ENCODE peak calls at places on chromosomes 1 and 21, in eight cellular contexts. A is left ventricle myocardium inferior; D is SJSA1; F is CD8-positive, alpha-beta memory T cell; X is naive thymus-derived CD4-positive, alpha-beta T cell; R is psoas muscle; U is H9; O is fibroblast of lung. K is an unnamed sample. For H3K27me3, the result is how much of the 10 kb centered on the place peaks cover.

GRCh38 chr21:28714795-28715464 is 277.7 kb downstream of the LTN1 start:
- DNase-seq in A (no peak), D (no peak), F (no peak), X (no peak), R (no peak), U (no peak), O (peak), K (no peak)

GRCh38 chr1:206709322-206709721 is 24.6 kb downstream of the MAPKAPK2 start:
- DNase-seq in A (no peak), D (no peak), F (no peak), X (no peak), R (no peak), U (no peak), O (no peak), K (no peak)

GRCh38 chr21:45945066-45945867 is 36.3 kb upstream of the COL6A1 start:
- DNase-seq in A (no peak), D (no peak), F (no peak), X (no peak), R (no peak), U (no peak), O (no peak), K (no peak)

GRCh38 chr1:182984621-182985020 is 31.7 kb upstream of the SHCBP1L start:
- DNase-seq in A (no peak), D (no peak), F (no peak), X (no peak), R (no peak), U (no peak), O (no peak), K (no peak)

GRCh38 chr1:94527447-94528031 is 14.0 kb downstream of the F3 start:
- DNase-seq in A (no peak), D (no peak), F (no peak), X (no peak), R (no peak), U (no peak), O (no peak), K (no peak)

GRCh38 chr1:103529746-103530145 is 4.2 kb downstream of the RNPC3 start:
- DNase-seq in A (no peak), D (no peak), F (no peak), X (no peak), R (peak), U (no peak), O (no peak), K (no peak)

GRCh38 chr1:158930504-158930903 is 848 bp upstream of the PYHIN1 start:
- DNase-seq in A (no peak), D (no peak), F (peak), X (no peak), R (no peak), U (no peak), O (no peak), K (no peak)

GRCh38 chr1:44949286-44949685 is 37.1 kb downstream of the EIF2B3 start:
- DNase-seq in A (no peak), D (no peak), F (no peak), X (no peak), R (no peak), U (no peak), O (no peak), K (no peak)

GRCh38 chr1:74388855-74389254 is 123.6 kb downstream of the LRRC53 start:
- DNase-seq in A (no peak), D (no peak), F (no peak), X (no peak), R (no peak), U (no peak), O (no peak), K (no peak)

GRCh38 chr21:37582613-37583012 is 216.0 kb downstream of the DYRK1A start:
- DNase-seq in A (no peak), D (peak), F (no peak), X (no peak), R (no peak), U (no peak), O (peak), K (no peak)

GRCh38 chr21:42768324-42769121 is 110.8 kb downstream of the WDR4 start:
- DNase-seq in A (no peak), D (no peak), F (no peak), X (no peak), R (no peak), U (no peak), O (no peak), K (no peak)

GRCh38 chr21:19120591-19120990 is 717.0 kb upstream of the TMPRSS15 start:
- DNase-seq in A (no peak), D (no peak), F (no peak), X (no peak), R (no peak), U (peak), O (no peak), K (no peak)

GRCh38 chr1:18575620-18576019 is 55.0 kb upstream of the PAX7 start:
- DNase-seq in A (peak), D (no peak), F (no peak), X (no peak), R (no peak), U (peak), O (no peak), K (no peak)

GRCh38 chr21:27480841-27481261 is 514.0 kb upstream of the ADAMTS5 start:
- DNase-seq in A (no peak), D (no peak), F (no peak), X (no peak), R (no peak), U (no peak), O (no peak), K (no peak)

GRCh38 chr1:153842006-153842471 is 66.8 kb downstream of the SLC27A3 start:
- DNase-seq in A (no peak), D (no peak), F (no peak), X (no peak), R (no peak), U (no peak), O (no peak), K (no peak)

GRCh38 chr1:238558156-238558555 is 667.4 kb upstream of the ZP4 start:
- DNase-seq in A (no peak), D (peak), F (no peak), X (no peak), R (no peak), U (no peak), O (peak), K (no peak)

GRCh38 chr1:114320586-114320985 is 166.9 kb upstream of the SYT6 start:
- DNase-seq in A (no peak), D (peak), F (no peak), X (no peak), R (no peak), U (no peak), O (peak), K (no peak)

GRCh38 chr1:67897270-67897949 is 64.1 kb upstream of the GNG12 start:
- DNase-seq in A (no peak), D (no peak), F (no peak), X (no peak), R (no peak), U (no peak), O (peak), K (no peak)

GRCh38 chr1:189429610-189430009 is 1048.1 kb downstream of the BRINP3 start:
- DNase-seq in A (no peak), D (no peak), F (no peak), X (no peak), R (no peak), U (peak), O (peak), K (no peak)

GRCh38 chr1:83508485-83509151 is 490.3 kb downstream of the TTLL7 start:
- DNase-seq in A (no peak), D (peak), F (peak), X (peak), R (no peak), U (no peak), O (peak), K (peak)

GRCh38 chr1:207115269-207115668 is 11.2 kb downstream of the C4BPA start:
- DNase-seq in A (no peak), D (no peak), F (no peak), X (no peak), R (no peak), U (no peak), O (no peak), K (no peak)

GRCh38 chr21:46661211-46661625 is 25.7 kb downstream of the PRMT2 start:
- DNase-seq in A (peak), D (peak), F (peak), X (peak), R (peak), U (peak), O (peak), K (no peak)

GRCh38 chr1:13700521-13701273 is 709 bp downstream of the PRDM2 start:
- DNase-seq in A (peak), D (peak), F (peak), X (peak), R (peak), U (peak), O (peak), K (peak)

GRCh38 chr1:109274533-109275476 is 8.1 kb downstream of the PSRC1 start:
- DNase-seq in A (peak), D (peak), F (no peak), X (no peak), R (peak), U (no peak), O (peak), K (no peak)

GRCh38 chr21:36436829-36437744 is 42.8 kb downstream of the CLDN14 start:
- DNase-seq in A (no peak), D (no peak), F (no peak), X (no peak), R (no peak), U (no peak), O (no peak), K (no peak)

GRCh38 chr1:229093546-229094336 is 177.2 kb upstream of the RAB4A start:
- DNase-seq in A (no peak), D (no peak), F (no peak), X (no peak), R (no peak), U (peak), O (no peak), K (no peak)

GRCh38 chr1:175788586-175789252 is 45.3 kb upstream of the TNR start:
- DNase-seq in A (no peak), D (no peak), F (no peak), X (no peak), R (no peak), U (no peak), O (no peak), K (no peak)

GRCh38 chr1:160739098-160739511 is at the start of gene SLAMF7:
- DNase-seq in A (no peak), D (no peak), F (peak), X (no peak), R (no peak), U (no peak), O (no peak), K (no peak)

GRCh38 chr1:182392045-182393028 is 747 bp upstream of the GLUL start:
- DNase-seq in A (peak), D (peak), F (peak), X (no peak), R (no peak), U (no peak), O (peak), K (no peak)

GRCh38 chr1:84300501-84300900 is 1.0 kb upstream of the SAMD13 start:
- DNase-seq in A (no peak), D (peak), F (no peak), X (no peak), R (no peak), U (no peak), O (no peak), K (no peak)

GRCh38 chr1:54375331-54376084 is 30.7 kb downstream of the SSBP3 start:
- DNase-seq in A (no peak), D (no peak), F (no peak), X (no peak), R (no peak), U (peak), O (no peak), K (no peak)
- H3K27ac ChIP-seq in A (peak), D (no peak), F (peak), X (no peak), R (peak), U (peak), O (no peak), K (no peak)

DNA sequence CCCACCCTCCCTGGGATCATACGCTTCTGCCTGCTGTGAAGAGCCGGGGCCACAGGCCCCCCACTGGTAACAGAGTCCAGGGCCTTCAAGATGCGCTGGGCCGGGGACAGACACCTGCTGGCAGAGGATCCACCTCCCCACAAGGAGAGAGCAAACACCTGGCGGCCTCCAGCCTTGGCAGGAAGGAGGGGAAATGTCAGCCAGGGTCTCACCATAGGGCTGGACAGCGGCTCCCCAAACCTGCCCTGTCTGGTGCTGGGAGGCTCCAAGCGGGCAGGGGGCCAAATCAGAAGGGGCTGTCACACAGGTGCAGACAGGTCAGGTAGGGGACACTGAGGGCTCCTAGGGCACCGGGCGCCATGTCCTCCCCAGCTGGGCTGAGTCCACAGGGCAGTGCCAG is 58.9 kb downstream of the KCNAB2 start:
- DNase-seq in A (no peak), D (no peak), F (no peak), X (no peak), R (peak), U (no peak), O (no peak), K (no peak)
- H3K27me3 ChIP-seq in A (half or more), D (under half), F (under half), X (under half), R (under half), U (under half), O (under half), K (under half)

GRCh38 chr1:242787968-242788367 is 263.5 kb upstream of the PLD5 start:
- DNase-seq in A (no peak), D (peak), F (no peak), X (no peak), R (no peak), U (no peak), O (no peak), K (no peak)

GRCh38 chr1:242788771-242789170 is 264.3 kb upstream of the PLD5 start:
- DNase-seq in A (no peak), D (no peak), F (no peak), X (no peak), R (no peak), U (no peak), O (no peak), K (no peak)

GRCh38 chr1:242784807-242785206 is 260.3 kb upstream of the PLD5 start:
- DNase-seq in A (no peak), D (no peak), F (no peak), X (no peak), R (no peak), U (no peak), O (no peak), K (no peak)

DNA sequence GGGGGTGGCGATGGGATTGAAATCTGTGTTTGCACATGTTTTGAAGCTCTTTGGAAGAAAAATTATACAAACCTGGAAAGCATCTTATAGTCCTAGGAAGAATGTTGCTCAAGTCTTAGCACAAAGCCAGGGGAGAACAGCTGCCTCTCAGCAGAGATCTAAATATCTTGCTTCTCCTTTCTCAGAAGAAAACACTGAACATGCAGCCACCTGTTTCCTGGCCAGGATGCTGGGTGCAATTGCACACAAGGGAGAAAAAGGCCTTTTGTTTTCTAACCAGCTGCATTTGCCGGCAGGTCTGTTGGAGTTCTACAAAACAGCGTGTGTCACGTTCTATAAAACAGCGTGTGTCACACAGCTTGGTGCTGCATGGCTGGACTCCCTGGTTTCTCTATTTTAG is 259.6 kb upstream of the PLD5 start:
- DNase-seq in A (no peak), D (no peak), F (no peak), X (no peak), R (no peak), U (no peak), O (no peak), K (no peak)
- H3K27ac ChIP-seq in A (no peak), D (no peak), F (no peak), X (no peak), R (no peak), U (no peak), O (no peak), K (no peak)

GRCh38 chr1:230568008-230568407 is 74.3 kb upstream of the COG2 start:
- DNase-seq in A (no peak), D (no peak), F (no peak), X (no peak), R (no peak), U (peak), O (no peak), K (no peak)
- H3K27me3 ChIP-seq in A (under half), D (under half), F (under half), X (under half), R (under half), U (under half), O (under half), K (under half)